ENCODE peak calls at places on chromosomes 12 and 14, in ten cellular contexts. One of them, this sample, is unnamed.

GRCh38 chr12:4001869-4002268 is 128.7 kb upstream of the PARP11 start:
- DNase-seq in endothelial cell: no peak
- DNase-seq in epithelial cell of prostate: no peak
- DNase-seq in fibroblast of lung: no peak
- DNase-seq in stimulated activated CD4-positive, alpha-beta T cell treated with anti-CD3 and anti-CD28 coated beads, TNF-alpha, amount 100 ng/mL, for 1 hour: no peak
- DNase-seq in WTC11: no peak
- DNase-seq in neural crest cell: no peak
- DNase-seq in hepatic stellate cell: no peak
- DNase-seq in M059J: no peak
- DNase-seq in nephron progenitor cell: no peak
- DNase-seq in this sample: no peak

GRCh38 chr12:120376890-120377572 is 8.1 kb upstream of the MSI1 start:
- DNase-seq in M059J: no peak
- DNase-seq in endothelial cell: no peak
- DNase-seq in hepatic stellate cell: no peak
- DNase-seq in neural crest cell: no peak
- DNase-seq in epithelial cell of prostate: no peak
- DNase-seq in stimulated activated CD4-positive, alpha-beta T cell treated with anti-CD3 and anti-CD28 coated beads, TNF-alpha, amount 100 ng/mL, for 1 hour: no peak
- DNase-seq in fibroblast of lung: no peak
- DNase-seq in WTC11: no peak
- DNase-seq in nephron progenitor cell: no peak
- DNase-seq in this sample: no peak

GRCh38 chr14:79074501-79074900 is 904.3 kb downstream of the NRXN3 start:
- DNase-seq in endothelial cell: no peak
- DNase-seq in fibroblast of lung: no peak
- DNase-seq in M059J: no peak
- DNase-seq in epithelial cell of prostate: no peak
- DNase-seq in hepatic stellate cell: no peak
- DNase-seq in neural crest cell: no peak
- DNase-seq in nephron progenitor cell: no peak
- DNase-seq in stimulated activated CD4-positive, alpha-beta T cell treated with anti-CD3 and anti-CD28 coated beads, TNF-alpha, amount 100 ng/mL, for 1 hour: no peak
- DNase-seq in WTC11: no peak
- DNase-seq in this sample: no peak

GRCh38 chr12:58966939-58967338 is 46.6 kb upstream of the LRIG3 start:
- DNase-seq in neural crest cell: no peak
- DNase-seq in hepatic stellate cell: no peak
- DNase-seq in M059J: peak
- DNase-seq in nephron progenitor cell: no peak
- DNase-seq in fibroblast of lung: peak
- DNase-seq in stimulated activated CD4-positive, alpha-beta T cell treated with anti-CD3 and anti-CD28 coated beads, TNF-alpha, amount 100 ng/mL, for 1 hour: no peak
- DNase-seq in endothelial cell: no peak
- DNase-seq in epithelial cell of prostate: no peak
- DNase-seq in WTC11: no peak
- DNase-seq in this sample: no peak

GRCh38 chr12:108847705-108848104 is 9.7 kb downstream of the SSH1 start:
- DNase-seq in M059J: no peak
- DNase-seq in neural crest cell: no peak
- DNase-seq in fibroblast of lung: no peak
- DNase-seq in nephron progenitor cell: no peak
- DNase-seq in hepatic stellate cell: no peak
- DNase-seq in stimulated activated CD4-positive, alpha-beta T cell treated with anti-CD3 and anti-CD28 coated beads, TNF-alpha, amount 100 ng/mL, for 1 hour: no peak
- DNase-seq in epithelial cell of prostate: no peak
- DNase-seq in endothelial cell: no peak
- DNase-seq in WTC11: no peak
- DNase-seq in this sample: no peak

GRCh38 chr14:105446971-105447370 is 27.3 kb downstream of the MTA1 start:
- DNase-seq in fibroblast of lung: no peak
- DNase-seq in M059J: no peak
- DNase-seq in endothelial cell: no peak
- DNase-seq in nephron progenitor cell: no peak
- DNase-seq in stimulated activated CD4-positive, alpha-beta T cell treated with anti-CD3 and anti-CD28 coated beads, TNF-alpha, amount 100 ng/mL, for 1 hour: no peak
- DNase-seq in epithelial cell of prostate: no peak
- DNase-seq in neural crest cell: no peak
- DNase-seq in WTC11: no peak
- DNase-seq in hepatic stellate cell: no peak
- DNase-seq in this sample: no peak

GRCh38 chr14:63833728-63834127 is 19.1 kb upstream of the SYNE2 start:
- DNase-seq in endothelial cell: no peak
- DNase-seq in M059J: no peak
- DNase-seq in neural crest cell: no peak
- DNase-seq in fibroblast of lung: no peak
- DNase-seq in WTC11: no peak
- DNase-seq in epithelial cell of prostate: no peak
- DNase-seq in hepatic stellate cell: no peak
- DNase-seq in nephron progenitor cell: no peak
- DNase-seq in stimulated activated CD4-positive, alpha-beta T cell treated with anti-CD3 and anti-CD28 coated beads, TNF-alpha, amount 100 ng/mL, for 1 hour: no peak
- DNase-seq in this sample: no peak

GRCh38 chr12:132577191-132577920 is 33.0 kb downstream of the LRCOL1 start:
- DNase-seq in nephron progenitor cell: no peak
- DNase-seq in M059J: no peak
- DNase-seq in endothelial cell: no peak
- DNase-seq in epithelial cell of prostate: no peak
- DNase-seq in hepatic stellate cell: no peak
- DNase-seq in stimulated activated CD4-positive, alpha-beta T cell treated with anti-CD3 and anti-CD28 coated beads, TNF-alpha, amount 100 ng/mL, for 1 hour: no peak
- DNase-seq in neural crest cell: no peak
- DNase-seq in fibroblast of lung: no peak
- DNase-seq in WTC11: no peak
- DNase-seq in this sample: no peak

GRCh38 chr12:47270782-47271664 is 191.3 kb upstream of the AMIGO2 start:
- DNase-seq in hepatic stellate cell: peak
- DNase-seq in nephron progenitor cell: no peak
- DNase-seq in neural crest cell: no peak
- DNase-seq in fibroblast of lung: peak
- DNase-seq in M059J: peak
- DNase-seq in endothelial cell: no peak
- DNase-seq in stimulated activated CD4-positive, alpha-beta T cell treated with anti-CD3 and anti-CD28 coated beads, TNF-alpha, amount 100 ng/mL, for 1 hour: no peak
- DNase-seq in WTC11: no peak
- DNase-seq in epithelial cell of prostate: peak
- DNase-seq in this sample: no peak

GRCh38 chr14:70789961-70790360 is 19.4 kb downstream of the MAP3K9 start:
- DNase-seq in M059J: no peak
- DNase-seq in hepatic stellate cell: no peak
- DNase-seq in WTC11: no peak
- DNase-seq in endothelial cell: no peak
- DNase-seq in nephron progenitor cell: no peak
- DNase-seq in neural crest cell: no peak
- DNase-seq in epithelial cell of prostate: no peak
- DNase-seq in fibroblast of lung: no peak
- DNase-seq in stimulated activated CD4-positive, alpha-beta T cell treated with anti-CD3 and anti-CD28 coated beads, TNF-alpha, amount 100 ng/mL, for 1 hour: no peak
- DNase-seq in this sample: no peak

GRCh38 chr12:95169368-95169767 is 47.9 kb downstream of the FGD6 start:
- DNase-seq in M059J: peak
- DNase-seq in endothelial cell: no peak
- DNase-seq in nephron progenitor cell: no peak
- DNase-seq in epithelial cell of prostate: peak
- DNase-seq in hepatic stellate cell: peak
- DNase-seq in WTC11: no peak
- DNase-seq in stimulated activated CD4-positive, alpha-beta T cell treated with anti-CD3 and anti-CD28 coated beads, TNF-alpha, amount 100 ng/mL, for 1 hour: no peak
- DNase-seq in fibroblast of lung: peak
- DNase-seq in neural crest cell: no peak
- DNase-seq in this sample: no peak

GRCh38 chr12:14275886-14276285 is 89.6 kb upstream of the ATF7IP start:
- DNase-seq in M059J: peak
- DNase-seq in hepatic stellate cell: no peak
- DNase-seq in fibroblast of lung: no peak
- DNase-seq in WTC11: no peak
- DNase-seq in endothelial cell: no peak
- DNase-seq in epithelial cell of prostate: no peak
- DNase-seq in neural crest cell: no peak
- DNase-seq in nephron progenitor cell: no peak
- DNase-seq in stimulated activated CD4-positive, alpha-beta T cell treated with anti-CD3 and anti-CD28 coated beads, TNF-alpha, amount 100 ng/mL, for 1 hour: no peak
- DNase-seq in this sample: no peak

GRCh38 chr12:116002890-116003536 is 274.5 kb downstream of the MED13L start:
- DNase-seq in hepatic stellate cell: no peak
- DNase-seq in epithelial cell of prostate: no peak
- DNase-seq in stimulated activated CD4-positive, alpha-beta T cell treated with anti-CD3 and anti-CD28 coated beads, TNF-alpha, amount 100 ng/mL, for 1 hour: no peak
- DNase-seq in fibroblast of lung: peak
- DNase-seq in neural crest cell: no peak
- DNase-seq in M059J: no peak
- DNase-seq in endothelial cell: no peak
- DNase-seq in WTC11: no peak
- DNase-seq in nephron progenitor cell: no peak
- DNase-seq in this sample: no peak

GRCh38 chr14:105890474-105891220 is 364.3 kb downstream of the TMEM121 start:
- DNase-seq in M059J: no peak
- DNase-seq in fibroblast of lung: no peak
- DNase-seq in hepatic stellate cell: no peak
- DNase-seq in epithelial cell of prostate: no peak
- DNase-seq in WTC11: peak
- DNase-seq in stimulated activated CD4-positive, alpha-beta T cell treated with anti-CD3 and anti-CD28 coated beads, TNF-alpha, amount 100 ng/mL, for 1 hour: no peak
- DNase-seq in neural crest cell: no peak
- DNase-seq in endothelial cell: no peak
- DNase-seq in nephron progenitor cell: no peak
- DNase-seq in this sample: no peak

GRCh38 chr14:24816929-24817637 is 183.1 kb upstream of the GZMB start:
- DNase-seq in epithelial cell of prostate: no peak
- DNase-seq in stimulated activated CD4-positive, alpha-beta T cell treated with anti-CD3 and anti-CD28 coated beads, TNF-alpha, amount 100 ng/mL, for 1 hour: no peak
- DNase-seq in WTC11: no peak
- DNase-seq in M059J: no peak
- DNase-seq in nephron progenitor cell: no peak
- DNase-seq in hepatic stellate cell: no peak
- DNase-seq in fibroblast of lung: no peak
- DNase-seq in endothelial cell: no peak
- DNase-seq in neural crest cell: no peak
- DNase-seq in this sample: no peak

GRCh38 chr12:27814851-27815591 is 35.0 kb upstream of the MANSC4 start:
- DNase-seq in stimulated activated CD4-positive, alpha-beta T cell treated with anti-CD3 and anti-CD28 coated beads, TNF-alpha, amount 100 ng/mL, for 1 hour: no peak
- DNase-seq in epithelial cell of prostate: no peak
- DNase-seq in hepatic stellate cell: no peak
- DNase-seq in fibroblast of lung: peak
- DNase-seq in M059J: no peak
- DNase-seq in nephron progenitor cell: no peak
- DNase-seq in endothelial cell: no peak
- DNase-seq in WTC11: no peak
- DNase-seq in neural crest cell: no peak
- DNase-seq in this sample: no peak

GRCh38 chr12:5908251-5908650 is 36.8 kb downstream of the ANO2 start:
- DNase-seq in epithelial cell of prostate: no peak
- DNase-seq in hepatic stellate cell: no peak
- DNase-seq in neural crest cell: no peak
- DNase-seq in endothelial cell: no peak
- DNase-seq in stimulated activated CD4-positive, alpha-beta T cell treated with anti-CD3 and anti-CD28 coated beads, TNF-alpha, amount 100 ng/mL, for 1 hour: no peak
- DNase-seq in WTC11: no peak
- DNase-seq in fibroblast of lung: no peak
- DNase-seq in nephron progenitor cell: no peak
- DNase-seq in M059J: no peak
- DNase-seq in this sample: no peak

GRCh38 chr12:101165319-101165718 is 44.7 kb downstream of the SLC5A8 start:
- DNase-seq in neural crest cell: no peak
- DNase-seq in WTC11: no peak
- DNase-seq in epithelial cell of prostate: peak
- DNase-seq in stimulated activated CD4-positive, alpha-beta T cell treated with anti-CD3 and anti-CD28 coated beads, TNF-alpha, amount 100 ng/mL, for 1 hour: no peak
- DNase-seq in fibroblast of lung: no peak
- DNase-seq in endothelial cell: no peak
- DNase-seq in nephron progenitor cell: no peak
- DNase-seq in M059J: no peak
- DNase-seq in hepatic stellate cell: no peak
- DNase-seq in this sample: no peak

GRCh38 chr14:74241611-74242005 is 2.4 kb downstream of the VSX2 start:
- DNase-seq in WTC11: no peak
- DNase-seq in endothelial cell: no peak
- DNase-seq in fibroblast of lung: peak
- DNase-seq in hepatic stellate cell: no peak
- DNase-seq in neural crest cell: no peak
- DNase-seq in epithelial cell of prostate: no peak
- DNase-seq in nephron progenitor cell: no peak
- DNase-seq in stimulated activated CD4-positive, alpha-beta T cell treated with anti-CD3 and anti-CD28 coated beads, TNF-alpha, amount 100 ng/mL, for 1 hour: no peak
- DNase-seq in M059J: no peak
- DNase-seq in this sample: no peak

GRCh38 chr12:18135086-18135485 is 45.1 kb upstream of the RERGL start:
- DNase-seq in epithelial cell of prostate: no peak
- DNase-seq in neural crest cell: no peak
- DNase-seq in stimulated activated CD4-positive, alpha-beta T cell treated with anti-CD3 and anti-CD28 coated beads, TNF-alpha, amount 100 ng/mL, for 1 hour: no peak
- DNase-seq in fibroblast of lung: no peak
- DNase-seq in nephron progenitor cell: no peak
- DNase-seq in M059J: no peak
- DNase-seq in WTC11: no peak
- DNase-seq in hepatic stellate cell: no peak
- DNase-seq in endothelial cell: no peak
- DNase-seq in this sample: no peak

GRCh38 chr12:102964872-102965271 is 7.4 kb downstream of the ASCL1 start:
- DNase-seq in neural crest cell: no peak
- DNase-seq in endothelial cell: peak
- DNase-seq in stimulated activated CD4-positive, alpha-beta T cell treated with anti-CD3 and anti-CD28 coated beads, TNF-alpha, amount 100 ng/mL, for 1 hour: no peak
- DNase-seq in fibroblast of lung: no peak
- DNase-seq in WTC11: peak
- DNase-seq in hepatic stellate cell: no peak
- DNase-seq in M059J: no peak
- DNase-seq in epithelial cell of prostate: no peak
- DNase-seq in nephron progenitor cell: peak
- DNase-seq in this sample: no peak

GRCh38 chr14:25006961-25007795 is 42.8 kb downstream of the STXBP6 start:
- DNase-seq in WTC11: no peak
- DNase-seq in nephron progenitor cell: no peak
- DNase-seq in endothelial cell: no peak
- DNase-seq in fibroblast of lung: peak
- DNase-seq in hepatic stellate cell: peak
- DNase-seq in stimulated activated CD4-positive, alpha-beta T cell treated with anti-CD3 and anti-CD28 coated beads, TNF-alpha, amount 100 ng/mL, for 1 hour: no peak
- DNase-seq in neural crest cell: no peak
- DNase-seq in M059J: peak
- DNase-seq in epithelial cell of prostate: peak
- DNase-seq in this sample: peak

GRCh38 chr14:101590616-101591015 is 29.3 kb downstream of the DIO3 start:
- DNase-seq in nephron progenitor cell: no peak
- DNase-seq in fibroblast of lung: no peak
- DNase-seq in stimulated activated CD4-positive, alpha-beta T cell treated with anti-CD3 and anti-CD28 coated beads, TNF-alpha, amount 100 ng/mL, for 1 hour: no peak
- DNase-seq in WTC11: no peak
- DNase-seq in neural crest cell: no peak
- DNase-seq in endothelial cell: no peak
- DNase-seq in epithelial cell of prostate: no peak
- DNase-seq in hepatic stellate cell: no peak
- DNase-seq in M059J: no peak
- DNase-seq in this sample: no peak

GRCh38 chr14:88493392-88494185 is 61.2 kb downstream of the PTPN21 start:
- DNase-seq in WTC11: no peak
- DNase-seq in nephron progenitor cell: no peak
- DNase-seq in stimulated activated CD4-positive, alpha-beta T cell treated with anti-CD3 and anti-CD28 coated beads, TNF-alpha, amount 100 ng/mL, for 1 hour: no peak
- DNase-seq in hepatic stellate cell: no peak
- DNase-seq in epithelial cell of prostate: no peak
- DNase-seq in M059J: no peak
- DNase-seq in fibroblast of lung: no peak
- DNase-seq in endothelial cell: no peak
- DNase-seq in neural crest cell: no peak
- DNase-seq in this sample: no peak

GRCh38 chr14:52031781-52032180 is 37.1 kb downstream of the NID2 start:
- DNase-seq in M059J: peak
- DNase-seq in stimulated activated CD4-positive, alpha-beta T cell treated with anti-CD3 and anti-CD28 coated beads, TNF-alpha, amount 100 ng/mL, for 1 hour: no peak
- DNase-seq in neural crest cell: no peak
- DNase-seq in WTC11: no peak
- DNase-seq in endothelial cell: no peak
- DNase-seq in hepatic stellate cell: no peak
- DNase-seq in fibroblast of lung: peak
- DNase-seq in epithelial cell of prostate: no peak
- DNase-seq in nephron progenitor cell: no peak
- DNase-seq in this sample: no peak

GRCh38 chr12:69999561-69999960 is 174.5 kb downstream of the MYRFL start:
- DNase-seq in nephron progenitor cell: no peak
- DNase-seq in fibroblast of lung: no peak
- DNase-seq in hepatic stellate cell: no peak
- DNase-seq in epithelial cell of prostate: no peak
- DNase-seq in endothelial cell: no peak
- DNase-seq in M059J: no peak
- DNase-seq in stimulated activated CD4-positive, alpha-beta T cell treated with anti-CD3 and anti-CD28 coated beads, TNF-alpha, amount 100 ng/mL, for 1 hour: no peak
- DNase-seq in WTC11: no peak
- DNase-seq in neural crest cell: no peak
- DNase-seq in this sample: no peak

GRCh38 chr12:47328831-47329545 is 249.2 kb upstream of the AMIGO2 start:
- DNase-seq in endothelial cell: no peak
- DNase-seq in neural crest cell: no peak
- DNase-seq in fibroblast of lung: no peak
- DNase-seq in M059J: peak
- DNase-seq in stimulated activated CD4-positive, alpha-beta T cell treated with anti-CD3 and anti-CD28 coated beads, TNF-alpha, amount 100 ng/mL, for 1 hour: no peak
- DNase-seq in nephron progenitor cell: no peak
- DNase-seq in epithelial cell of prostate: peak
- DNase-seq in WTC11: no peak
- DNase-seq in hepatic stellate cell: peak
- DNase-seq in this sample: no peak

GRCh38 chr14:69542311-69542710 is 32.4 kb downstream of the CCDC177 start:
- DNase-seq in neural crest cell: no peak
- DNase-seq in hepatic stellate cell: no peak
- DNase-seq in fibroblast of lung: no peak
- DNase-seq in M059J: no peak
- DNase-seq in epithelial cell of prostate: no peak
- DNase-seq in stimulated activated CD4-positive, alpha-beta T cell treated with anti-CD3 and anti-CD28 coated beads, TNF-alpha, amount 100 ng/mL, for 1 hour: no peak
- DNase-seq in endothelial cell: no peak
- DNase-seq in nephron progenitor cell: no peak
- DNase-seq in WTC11: no peak
- DNase-seq in this sample: no peak

This sample was measured in HEK293T.